ENCODE peak calls at places on chromosomes 13 and 19, in seven cellular contexts. L, M, A, V, U, F and X are unnamed samples.
A peak's percentile ranks its signal among the peaks of the same experiment; 100 is the strongest.

GRCh38 chr19:55590109-55590508 is 9.2 kb downstream of the FIZ1 start:
- DNase-seq in V (no peak), L (no peak), A (no peak), M (no peak), U (no peak), F (no peak), X (no peak)

GRCh38 chr19:28608292-28608691 is 604.7 kb downstream of the UQCRFS1 start:
- DNase-seq in U (no peak), F (no peak), L (no peak), V (no peak), M (no peak), A (no peak), X (no peak)

GRCh38 chr19:35518313-35518712 is 4.9 kb upstream of the DMKN start:
- DNase-seq in L (no peak), A (peak; percentile 97), V (peak; percentile 72), M (peak; percentile 98), F (no peak), U (peak; percentile 97), X (peak; percentile 70)

GRCh38 chr13:112208656-112209055 is 141.7 kb downstream of the SOX1 start:
- DNase-seq in U (no peak), V (no peak), L (no peak), M (no peak), A (no peak), F (no peak), X (no peak)

GRCh38 chr19:57056972-57057371 is 62.8 kb upstream of the USP29 start:
- DNase-seq in U (peak; percentile 57), L (no peak), F (no peak), A (no peak), V (no peak), M (peak; percentile 50), X (no peak)

GRCh38 chr19:40267601-40267997 is 17.5 kb downstream of the AKT2 start:
- DNase-seq in A (no peak), F (no peak), V (no peak), U (no peak), M (no peak), L (no peak), X (no peak)

GRCh38 chr19:48123907-48124675 is 13.5 kb upstream of the PLA2G4C start:
- DNase-seq in A (peak; percentile 90), F (peak; percentile 63), M (peak; percentile 58), V (peak; percentile 36), L (no peak), U (peak; percentile 51), X (peak; percentile 72)

GRCh38 chr13:108955741-108956140 is 326.3 kb downstream of the MYO16 start:
- DNase-seq in A (no peak), L (no peak), F (no peak), M (no peak), V (no peak), U (no peak), X (no peak)

GRCh38 chr19:23762884-23763711 is 4.4 kb upstream of the ZNF681 start:
- DNase-seq in V (no peak), M (peak; percentile 72), A (peak; percentile 4), L (peak; percentile 76), U (peak; percentile 31), F (peak; percentile 68), X (no peak)

GRCh38 chr19:4622695-4623421 is 16.5 kb upstream of the TNFAIP8L1 start:
- DNase-seq in M (no peak), V (no peak), F (no peak), A (peak; percentile 7), L (no peak), U (no peak), X (no peak)

GRCh38 chr19:55088543-55089265 is 13.0 kb downstream of the EPS8L1 start:
- DNase-seq in V (peak; percentile 71), F (peak; percentile 46), M (peak; percentile 72), L (peak; percentile 64), A (peak; percentile 62), U (peak; percentile 73), X (no peak)

GRCh38 chr13:24625870-24626419 is 54.3 kb upstream of the ATP12A start:
- DNase-seq in U (no peak), A (no peak), L (no peak), M (no peak), V (no peak), F (peak; percentile 68), X (no peak)

GRCh38 chr13:24271611-24272451 is 37.5 kb upstream of the C1QTNF9 start:
- DNase-seq in M (peak; percentile 90), V (no peak), L (peak; percentile 82), U (peak; percentile 87), F (peak; percentile 59), A (peak; percentile 71), X (no peak)

GRCh38 chr13:94708031-94708571 is 4.2 kb downstream of the SOX21 start:
- DNase-seq in L (no peak), M (no peak), V (no peak), U (no peak), A (no peak), F (no peak), X (no peak)

GRCh38 chr19:632228-633067 is 889 bp downstream of the POLRMT start:
- DNase-seq in U (peak; percentile 67), M (peak; percentile 66), V (peak; percentile 66), L (no peak), F (peak; percentile 67), A (peak; percentile 49), X (no peak)

GRCh38 chr19:45767881-45768643 is 990 bp downstream of the SIX5 start:
- DNase-seq in L (peak; percentile 84), V (peak; percentile 89), A (peak; percentile 65), U (peak; percentile 76), F (peak; percentile 74), M (peak; percentile 77), X (no peak)

GRCh38 chr13:94776300-94776699 is 64.0 kb upstream of the SOX21 start:
- DNase-seq in L (no peak), A (no peak), U (no peak), F (no peak), M (no peak), V (no peak), X (no peak)

GRCh38 chr13:62678039-62678438 is 1262.4 kb upstream of the PCDH20 start:
- DNase-seq in M (no peak), L (no peak), V (peak; percentile 9), A (no peak), F (no peak), U (no peak), X (no peak)

GRCh38 chr13:51246411-51247298 is 24.5 kb downstream of the FAM124A start:
- DNase-seq in V (no peak), F (no peak), M (no peak), A (no peak), L (no peak), U (no peak), X (no peak)

DNA sequence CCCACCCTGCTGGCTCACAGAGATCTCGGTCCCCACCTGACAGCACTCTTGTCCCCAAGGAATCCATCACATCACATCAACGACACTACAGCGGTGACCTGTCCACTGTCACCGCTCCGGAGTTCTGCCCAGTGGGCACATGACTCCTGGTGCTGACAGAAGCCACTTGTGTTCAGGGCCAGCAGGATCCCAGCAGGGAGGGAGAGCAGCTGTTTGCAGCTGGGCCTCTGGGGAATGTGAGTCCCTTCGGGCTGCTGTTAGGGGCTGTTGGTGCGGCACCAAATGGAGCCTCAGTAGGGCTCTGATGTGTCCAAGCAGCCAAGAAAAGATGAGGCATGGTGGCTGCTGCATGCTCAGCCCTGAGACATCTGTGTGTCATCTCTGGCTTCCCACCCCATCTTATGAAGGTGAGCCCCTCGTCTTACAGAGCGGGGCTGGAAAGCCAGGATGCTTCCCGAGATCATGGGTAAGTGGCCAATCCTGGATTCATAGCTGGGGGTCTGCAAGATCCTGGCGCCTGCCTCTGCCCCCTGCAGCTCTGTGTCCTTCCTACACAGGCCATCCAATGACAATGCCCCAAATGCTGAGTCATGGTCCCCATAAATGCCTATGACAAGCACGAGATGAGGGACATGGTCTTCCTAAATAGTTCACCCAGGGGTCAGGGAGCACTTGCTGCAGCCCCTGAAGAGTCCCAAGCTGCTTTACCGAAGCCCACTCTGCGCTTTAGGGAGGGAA is 56.0 kb downstream of the F2RL3 start:
- DNase-seq in L (no peak), A (no peak), V (no peak), M (no peak), U (no peak), F (peak; percentile 37), X (no peak)
- H3K4me3 ChIP-seq in L (no peak overlapping the region), A (no peak overlapping the region), V (no peak overlapping the region), M (no peak overlapping the region), U (no peak overlapping the region), F (no peak overlapping the region), X (no peak overlapping the region)

GRCh38 chr19:19637523-19638251 is 5.8 kb downstream of the GMIP start:
- DNase-seq in A (no peak), U (no peak), V (no peak), M (no peak), F (no peak), L (no peak), X (no peak)
- TF ChIP-seq CTCF in A (no peak), U (no peak), V (no peak), M (no peak), F (no peak), L (no peak), X (no peak)

GRCh38 chr19:2464389-2464788 is 7.6 kb upstream of the LMNB2 start:
- DNase-seq in F (no peak), L (no peak), V (no peak), U (no peak), A (no peak), M (peak; percentile 10), X (no peak)

GRCh38 chr19:2460245-2460644 is 3.5 kb upstream of the LMNB2 start:
- DNase-seq in L (no peak), M (no peak), V (no peak), U (no peak), A (no peak), F (no peak), X (no peak)

GRCh38 chr19:2458054-2458453 is 1.3 kb upstream of the LMNB2 start:
- DNase-seq in M (no peak), A (no peak), U (no peak), L (no peak), V (no peak), F (no peak), X (no peak)

GRCh38 chr19:2461751-2462634 is 5.2 kb upstream of the LMNB2 start:
- DNase-seq in F (no peak), A (peak; percentile 51), U (peak; percentile 73), V (peak; percentile 85), L (peak; percentile 68), M (peak; percentile 71), X (no peak)

DNA sequence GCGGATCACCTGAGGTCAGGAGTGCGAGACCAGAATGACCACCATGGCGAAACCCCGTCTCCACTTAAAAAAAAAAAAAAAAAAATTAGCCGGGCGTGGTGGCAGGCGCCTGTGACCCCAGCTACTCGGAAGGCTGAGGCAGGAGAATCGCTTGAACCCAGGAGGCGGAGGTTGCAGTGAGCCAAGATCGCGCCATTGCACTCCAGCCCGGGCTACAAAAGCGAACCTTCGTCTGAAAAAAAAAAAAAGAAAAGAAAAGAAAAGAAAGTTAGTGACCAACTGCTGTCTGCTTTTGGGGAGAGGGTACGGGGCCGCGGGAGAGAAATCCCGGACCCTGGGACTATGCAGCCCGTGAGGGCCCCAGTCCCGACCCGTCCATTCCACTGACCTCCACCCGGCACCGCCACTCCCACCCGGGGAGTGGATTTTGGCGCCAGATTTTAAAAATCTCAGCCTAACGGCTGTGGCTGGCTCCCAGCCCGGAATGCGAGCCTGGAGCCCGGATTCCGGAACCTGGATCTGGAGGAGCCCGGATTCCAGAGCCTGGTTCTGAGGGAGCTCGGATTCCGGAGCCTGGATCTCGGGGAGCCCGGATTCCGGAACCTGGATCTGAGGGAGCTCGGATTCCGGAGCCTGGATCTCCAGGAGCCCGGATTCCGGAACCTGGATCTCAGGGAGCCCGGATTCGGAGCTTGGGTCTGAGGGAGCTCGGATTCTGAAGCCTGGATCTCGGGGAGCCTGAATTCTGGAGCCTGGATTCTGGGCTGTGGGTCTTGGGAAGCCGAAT is 6.1 kb upstream of the LMNB2 start:
- DNase-seq in L (peak; percentile 86), A (peak; percentile 98), V (peak; percentile 96), F (no peak), M (peak; percentile 98), U (peak; percentile 98), X (peak; percentile 93)
- H3K4me3 ChIP-seq in L (peak overlapping the region; percentile 69), A (peak overlapping the region; percentile 79), V (peak overlapping the region; percentile 58), F (no peak overlapping the region), M (peak overlapping the region; percentile 28), U (peak overlapping the region; percentile 76), X (peak overlapping the region; percentile 59)

GRCh38 chr13:39811696-39812095 is 156.2 kb downstream of the COG6 start:
- DNase-seq in V (no peak), U (no peak), M (no peak), L (no peak), A (no peak), F (peak; percentile 10), X (no peak)
- TF ChIP-seq CTCF in V (no peak), U (no peak), M (no peak), L (no peak), A (no peak), F (peak; percentile 19), X (peak; percentile 1)